ENCODE peak calls at places on chromosomes 3 and 15, in seven cellular contexts. A is keratinocyte; B is psoas muscle; S is upper lobe of right lung; O is astrocyte of the spinal cord; X is bronchial epithelial cell; N is CD8-positive, alpha-beta T cell. W is an unnamed sample.

GRCh38 chr3:52195823-52196331 is 2.1 kb upstream of the ALAS1 start:
- DNase-seq in A (no peak), B (no peak), S (no peak), O (no peak), X (peak), N (no peak), W (peak)

GRCh38 chr3:45608885-45609284 is 14.3 kb downstream of the LIMD1 start:
- DNase-seq in A (no peak), B (no peak), S (no peak), O (peak), X (peak), N (no peak), W (no peak)

GRCh38 chr3:127479449-127479848 is 111.1 kb downstream of the TPRA1 start:
- DNase-seq in A (no peak), B (no peak), S (peak), O (no peak), X (no peak), N (no peak), W (no peak)

GRCh38 chr15:31266712-31267111 is 59.9 kb upstream of the KLF13 start:
- DNase-seq in A (no peak), B (no peak), S (no peak), O (no peak), X (no peak), N (no peak), W (no peak)

GRCh38 chr3:17013050-17013449 is 128.3 kb downstream of the PLCL2 start:
- DNase-seq in A (no peak), B (no peak), S (no peak), O (peak), X (no peak), N (no peak), W (no peak)

GRCh38 chr3:143121240-143122088 is 1.9 kb downstream of the CHST2 start:
- DNase-seq in A (no peak), B (peak), S (peak), O (peak), X (no peak), N (peak), W (peak)

GRCh38 chr15:52523192-52523591 is 5.5 kb downstream of the MYO5A start:
- DNase-seq in A (no peak), B (no peak), S (no peak), O (peak), X (peak), N (no peak), W (peak)

GRCh38 chr3:146159616-146160232 is 1.3 kb downstream of the PLOD2 start:
- DNase-seq in A (no peak), B (no peak), S (no peak), O (no peak), X (no peak), N (no peak), W (no peak)

GRCh38 chr3:23246651-23247050 is 43.5 kb downstream of the UBE2E2 start:
- DNase-seq in A (no peak), B (no peak), S (no peak), O (no peak), X (no peak), N (no peak), W (no peak)

GRCh38 chr3:23248594-23249131 is 45.5 kb downstream of the UBE2E2 start:
- DNase-seq in A (no peak), B (no peak), S (no peak), O (no peak), X (no peak), N (no peak), W (no peak)

GRCh38 chr3:23254287-23254686 is 51.2 kb downstream of the UBE2E2 start:
- DNase-seq in A (no peak), B (no peak), S (no peak), O (no peak), X (no peak), N (no peak), W (no peak)

GRCh38 chr3:23253214-23253613 is 50.1 kb downstream of the UBE2E2 start:
- DNase-seq in A (no peak), B (no peak), S (no peak), O (no peak), X (peak), N (no peak), W (no peak)

DNA sequence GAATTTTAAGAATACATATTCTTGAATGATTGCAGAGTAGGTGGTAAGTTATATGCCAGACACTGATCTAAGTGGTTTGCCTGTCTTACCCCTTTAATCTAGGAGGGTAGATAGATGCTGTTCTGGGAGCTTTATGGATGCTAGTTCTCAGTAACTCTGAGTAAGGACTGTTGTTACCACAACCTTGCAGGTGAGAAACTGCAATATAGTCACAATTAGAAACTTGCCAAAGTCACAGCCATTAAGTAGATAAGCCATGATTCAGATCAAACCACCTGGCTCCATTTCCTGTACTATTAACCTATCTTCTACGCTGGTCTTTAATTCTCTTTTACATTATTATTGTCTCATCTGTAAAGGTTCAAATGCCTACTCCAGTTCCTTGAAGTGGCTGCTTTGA is 46.8 kb downstream of the UBE2E2 start:
- DNase-seq in A (no peak), B (no peak), S (no peak), O (no peak), X (no peak), N (no peak), W (no peak)
- TF ChIP-seq CTCF in A (no peak), B (no peak), S (no peak), O (no peak), X (no peak), N (no peak), W (no peak)

DNA sequence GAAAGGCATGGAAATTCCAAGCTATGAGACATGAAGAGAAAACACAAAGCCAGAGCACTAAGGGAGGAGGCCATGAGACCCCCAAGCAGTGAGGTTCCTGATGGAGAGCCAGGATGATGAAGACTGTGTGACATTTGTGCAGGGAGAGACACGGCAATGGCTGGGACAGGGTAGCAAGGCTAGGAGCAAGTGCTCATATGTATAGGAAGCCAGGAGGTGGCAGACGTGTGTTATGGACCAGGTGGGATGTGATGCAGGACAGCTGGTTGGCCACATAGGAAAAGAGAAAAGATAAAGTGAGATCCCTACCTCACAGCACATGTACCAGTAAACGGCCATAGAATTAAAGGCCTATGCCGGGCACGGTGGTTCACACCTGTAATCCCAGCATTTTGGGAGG is 112.7 kb downstream of the APBA2 start:
- DNase-seq in A (no peak), B (no peak), S (no peak), O (no peak), X (no peak), N (no peak), W (no peak)
- TF ChIP-seq CTCF in A (no peak), B (no peak), S (no peak), O (no peak), X (no peak), N (no peak), W (no peak)

GRCh38 chr3:32684800-32685603 is at the start of gene CNOT10:
- DNase-seq in A (peak), B (peak), S (peak), O (peak), X (peak), N (peak), W (peak)
- TF ChIP-seq CTCF in A (no peak), B (peak), S (peak), O (no peak), X (peak), N (peak), W (peak)

GRCh38 chr3:123411340-123412040 is 37.4 kb downstream of the ADCY5 start:
- DNase-seq in A (no peak), B (no peak), S (no peak), O (no peak), X (no peak), N (no peak), W (no peak)

GRCh38 chr3:123409443-123410148 is 39.3 kb downstream of the ADCY5 start:
- DNase-seq in A (no peak), B (no peak), S (no peak), O (no peak), X (no peak), N (no peak), W (no peak)

GRCh38 chr3:123412811-123413588 is 35.9 kb downstream of the ADCY5 start:
- DNase-seq in A (no peak), B (no peak), S (no peak), O (no peak), X (no peak), N (no peak), W (peak)

GRCh38 chr3:123410149-123410515 is 38.8 kb downstream of the ADCY5 start:
- DNase-seq in A (no peak), B (no peak), S (no peak), O (no peak), X (no peak), N (no peak), W (no peak)

DNA sequence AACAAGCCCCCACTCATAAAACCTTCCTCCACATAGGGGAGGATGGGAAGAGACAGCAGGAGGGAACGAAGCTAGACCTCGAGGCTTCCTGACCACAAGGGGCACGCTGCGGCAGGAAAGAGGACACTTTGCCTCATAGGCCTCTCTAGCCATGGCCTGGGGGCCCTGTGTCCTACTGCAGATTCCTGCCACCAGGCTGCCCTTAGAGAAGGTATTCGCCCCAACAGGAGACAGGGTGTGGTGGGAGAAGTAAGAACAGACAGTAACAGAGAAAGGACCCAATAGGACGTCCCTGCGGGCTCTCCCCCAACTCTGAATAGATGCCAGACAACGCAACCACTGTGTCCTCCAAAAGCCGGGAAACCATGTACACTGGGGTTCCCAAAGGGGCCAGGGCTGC is 36.8 kb downstream of the ADCY5 start:
- DNase-seq in A (no peak), B (no peak), S (no peak), O (no peak), X (no peak), N (no peak), W (no peak)
- TF ChIP-seq CTCF in A (no peak), B (no peak), S (no peak), O (no peak), X (no peak), N (no peak), W (no peak)

DNA sequence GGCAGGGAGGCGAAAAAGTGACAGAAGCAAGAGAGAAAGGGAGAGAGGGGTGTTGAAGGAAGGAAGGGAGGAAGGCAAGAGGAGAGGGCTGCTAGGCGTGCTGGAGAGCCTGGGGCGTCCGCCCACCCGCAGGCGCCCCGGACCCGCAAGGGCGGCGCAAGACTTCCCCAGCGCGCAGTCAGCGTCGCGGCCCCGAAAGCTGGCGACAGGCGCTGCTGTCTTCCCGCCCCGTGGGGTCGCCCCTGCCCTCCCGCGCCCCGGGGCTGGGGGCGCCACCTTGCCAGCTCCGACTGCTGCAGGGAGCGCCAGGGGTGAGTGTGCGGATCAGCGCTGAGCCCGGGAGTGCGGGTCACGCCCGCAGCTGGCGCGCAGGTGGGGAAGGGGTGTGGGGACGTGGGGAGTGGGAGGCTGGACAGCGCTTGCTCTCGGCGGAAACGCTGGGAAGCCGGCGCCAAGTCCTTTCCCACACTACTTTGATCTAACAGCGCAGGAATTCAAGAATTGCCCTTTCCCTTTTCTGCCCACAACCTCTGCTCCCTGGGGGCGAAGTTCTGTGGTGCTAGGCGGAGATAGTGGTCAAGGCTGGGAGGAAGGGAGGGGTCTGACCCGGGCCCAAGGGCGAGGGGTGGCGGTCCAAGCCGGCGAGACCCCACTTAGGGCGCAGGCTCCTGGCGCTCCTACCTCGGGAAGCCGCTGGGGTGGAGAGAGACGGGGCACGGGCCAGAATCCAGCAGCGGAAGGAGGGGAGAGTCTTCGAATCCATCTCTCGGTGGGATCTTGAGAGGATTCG is 266.1 kb downstream of the CGGBP1 start:
- DNase-seq in A (no peak), B (no peak), S (peak), O (no peak), X (peak), N (no peak), W (peak)
- TF ChIP-seq CTCF in A (no peak), B (no peak), S (no peak), O (no peak), X (no peak), N (no peak), W (no peak)

GRCh38 chr3:138963161-138963560 is 16.1 kb downstream of the FOXL2NB start:
- DNase-seq in A (no peak), B (no peak), S (no peak), O (no peak), X (no peak), N (no peak), W (no peak)
- TF ChIP-seq CTCF in A (no peak), B (no peak), S (no peak), O (no peak), X (no peak), N (no peak), W (no peak)

GRCh38 chr15:76625267-76625666 is 279.9 kb downstream of the SCAPER start:
- DNase-seq in A (no peak), B (no peak), S (no peak), O (no peak), X (no peak), N (no peak), W (no peak)
- TF ChIP-seq CTCF in A (no peak), B (no peak), S (no peak), O (no peak), X (no peak), N (no peak), W (no peak)

DNA sequence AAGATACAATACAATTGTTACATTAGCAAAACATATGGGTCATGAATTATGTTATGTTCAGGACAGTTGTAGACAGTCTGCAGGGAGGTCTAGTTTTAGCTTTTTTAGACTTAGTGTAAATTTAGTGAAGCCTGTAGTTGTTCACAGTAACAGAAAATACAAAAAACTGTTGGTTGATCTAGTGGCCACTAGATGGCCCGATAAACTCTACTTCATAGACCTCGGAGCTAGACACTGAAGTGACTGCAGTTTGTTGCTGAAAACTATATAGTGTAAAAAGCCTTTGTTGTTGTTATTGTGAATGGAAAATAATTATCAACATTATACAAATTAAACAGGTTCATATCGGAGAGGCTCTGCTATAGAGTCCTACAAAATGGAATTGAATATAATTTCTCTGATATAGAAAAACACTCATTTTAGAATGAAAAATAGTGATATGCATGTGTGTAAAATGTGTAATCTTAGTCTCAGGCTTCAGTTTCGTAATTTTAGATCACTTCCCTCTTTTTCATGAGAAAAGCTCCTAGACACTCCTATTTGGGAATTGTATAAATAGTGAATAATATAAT is 18.3 kb downstream of the MAGEL2 start:
- DNase-seq in A (no peak), B (no peak), S (no peak), O (no peak), X (peak), N (no peak), W (no peak)
- TF ChIP-seq CTCF in A (peak), B (peak), S (peak), O (peak), X (peak), N (no peak), W (peak)

DNA sequence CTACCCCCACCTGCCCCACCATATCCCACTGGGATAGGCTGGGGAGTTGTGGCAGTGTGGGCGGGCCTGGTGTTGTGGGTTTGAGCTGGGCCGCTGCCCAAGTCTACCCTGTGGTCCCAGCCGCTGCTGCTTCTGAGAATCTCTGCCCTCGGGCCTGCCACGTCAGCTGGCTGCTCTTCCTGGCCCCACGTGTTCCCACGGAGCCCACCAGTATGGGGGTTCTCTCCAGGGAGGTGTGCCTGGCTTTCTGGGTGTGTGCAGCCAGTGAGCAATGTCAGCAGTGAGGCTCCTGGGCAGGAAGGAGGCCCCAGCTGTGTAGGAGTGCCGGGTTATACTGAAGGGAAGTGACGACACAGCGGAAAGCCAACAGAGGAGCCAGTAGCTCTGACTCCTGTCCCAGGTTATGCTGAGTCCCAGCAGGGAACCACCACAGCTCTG is 10.5 kb downstream of the GNAI2 start:
- DNase-seq in A (peak), B (peak), S (peak), O (peak), X (peak), N (peak), W (peak)
- TF ChIP-seq CTCF in A (no peak), B (no peak), S (no peak), O (no peak), X (no peak), N (peak), W (no peak)

W was measured in foreskin fibroblast.